ENCODE peak calls at places on chromosomes 12 and 14, in five cellular contexts. One of them, this sample, is unnamed.

GRCh38 chr14:95424533-95424932 is 91.9 kb downstream of the SYNE3 start:
- DNase-seq in cardiac fibroblast: peak; percentile 68
- DNase-seq in left lung: no peak
- DNase-seq in foreskin fibroblast: peak; percentile 70
- DNase-seq in gastrocnemius medialis: no peak
- DNase-seq in this sample: peak; percentile 80

GRCh38 chr12:125418902-125419564 is 353.8 kb downstream of the AACS start:
- DNase-seq in foreskin fibroblast: no peak
- DNase-seq in cardiac fibroblast: no peak
- DNase-seq in gastrocnemius medialis: no peak
- DNase-seq in left lung: no peak
- DNase-seq in this sample: no peak

GRCh38 chr12:40770781-40771180 is 78.5 kb downstream of the CNTN1 start:
- DNase-seq in foreskin fibroblast: no peak
- DNase-seq in left lung: no peak
- DNase-seq in gastrocnemius medialis: no peak
- DNase-seq in cardiac fibroblast: no peak
- DNase-seq in this sample: no peak

GRCh38 chr12:19036673-19037357 is 92.7 kb upstream of the PLEKHA5 start:
- DNase-seq in left lung: no peak
- DNase-seq in cardiac fibroblast: no peak
- DNase-seq in foreskin fibroblast: no peak
- DNase-seq in gastrocnemius medialis: no peak
- DNase-seq in this sample: peak; percentile 42

GRCh38 chr12:108304633-108305032 is 34.5 kb downstream of the CMKLR1 start:
- DNase-seq in gastrocnemius medialis: no peak
- DNase-seq in foreskin fibroblast: no peak
- DNase-seq in cardiac fibroblast: no peak
- DNase-seq in left lung: no peak
- DNase-seq in this sample: no peak

GRCh38 chr12:33628087-33628486 is 188.5 kb upstream of the SYT10 start:
- DNase-seq in cardiac fibroblast: no peak
- DNase-seq in foreskin fibroblast: no peak
- DNase-seq in left lung: no peak
- DNase-seq in gastrocnemius medialis: no peak
- DNase-seq in this sample: no peak

GRCh38 chr14:49303952-49304516 is 282.1 kb downstream of the RPS29 start:
- DNase-seq in gastrocnemius medialis: no peak
- DNase-seq in foreskin fibroblast: peak; percentile 9
- DNase-seq in cardiac fibroblast: peak; percentile 56
- DNase-seq in left lung: no peak
- DNase-seq in this sample: peak; percentile 25

GRCh38 chr14:58637391-58638230 is at the start of gene DACT1:
- DNase-seq in cardiac fibroblast: peak; percentile 74
- DNase-seq in foreskin fibroblast: peak; percentile 83
- DNase-seq in gastrocnemius medialis: peak; percentile 16
- DNase-seq in left lung: peak; percentile 75
- DNase-seq in this sample: peak; percentile 88

GRCh38 chr14:93033039-93033982 is 82.4 kb downstream of the ITPK1 start:
- DNase-seq in cardiac fibroblast: no peak
- DNase-seq in foreskin fibroblast: no peak
- DNase-seq in gastrocnemius medialis: no peak
- DNase-seq in left lung: no peak
- DNase-seq in this sample: no peak

GRCh38 chr14:32657081-32657480 is 281.6 kb upstream of the NPAS3 start:
- DNase-seq in left lung: peak; percentile 63
- DNase-seq in foreskin fibroblast: peak; percentile 75
- DNase-seq in cardiac fibroblast: peak; percentile 89
- DNase-seq in gastrocnemius medialis: peak; percentile 43
- DNase-seq in this sample: peak; percentile 82

GRCh38 chr12:12541782-12542181 is 20.9 kb downstream of the DUSP16 start:
- DNase-seq in gastrocnemius medialis: no peak
- DNase-seq in left lung: no peak
- DNase-seq in foreskin fibroblast: no peak
- DNase-seq in cardiac fibroblast: no peak
- DNase-seq in this sample: no peak

GRCh38 chr14:51691176-51691575 is 39.5 kb downstream of the FRMD6 start:
- DNase-seq in gastrocnemius medialis: no peak
- DNase-seq in left lung: no peak
- DNase-seq in cardiac fibroblast: peak; percentile 50
- DNase-seq in foreskin fibroblast: peak; percentile 51
- DNase-seq in this sample: peak; percentile 61

GRCh38 chr14:61026523-61026922 is 45.5 kb downstream of the SLC38A6 start:
- DNase-seq in foreskin fibroblast: no peak
- DNase-seq in gastrocnemius medialis: no peak
- DNase-seq in left lung: no peak
- DNase-seq in cardiac fibroblast: no peak
- DNase-seq in this sample: no peak

GRCh38 chr14:70808023-70808401 is 1.3 kb downstream of the MAP3K9 start:
- DNase-seq in left lung: peak; percentile 58
- DNase-seq in gastrocnemius medialis: no peak
- DNase-seq in cardiac fibroblast: no peak
- DNase-seq in foreskin fibroblast: no peak
- DNase-seq in this sample: no peak

GRCh38 chr12:7152818-7153217 is 22.6 kb downstream of the CLSTN3 start:
- DNase-seq in gastrocnemius medialis: no peak
- DNase-seq in cardiac fibroblast: no peak
- DNase-seq in foreskin fibroblast: no peak
- DNase-seq in left lung: no peak
- DNase-seq in this sample: no peak

GRCh38 chr12:110728628-110729027 is 14.1 kb downstream of the PPP1CC start:
- DNase-seq in cardiac fibroblast: no peak
- DNase-seq in gastrocnemius medialis: no peak
- DNase-seq in left lung: no peak
- DNase-seq in foreskin fibroblast: no peak
- DNase-seq in this sample: no peak

GRCh38 chr12:46261658-46262057 is 7.2 kb downstream of the SLC38A1 start:
- DNase-seq in gastrocnemius medialis: no peak
- DNase-seq in left lung: no peak
- DNase-seq in cardiac fibroblast: no peak
- DNase-seq in foreskin fibroblast: no peak
- DNase-seq in this sample: no peak

GRCh38 chr14:81178063-81178462 is 42.7 kb downstream of the GTF2A1 start:
- DNase-seq in cardiac fibroblast: no peak
- DNase-seq in gastrocnemius medialis: no peak
- DNase-seq in left lung: no peak
- DNase-seq in foreskin fibroblast: no peak
- DNase-seq in this sample: no peak

GRCh38 chr12:15152864-15153263 is 68.4 kb downstream of the RERG start:
- DNase-seq in foreskin fibroblast: peak; percentile 54
- DNase-seq in cardiac fibroblast: peak; percentile 70
- DNase-seq in left lung: no peak
- DNase-seq in gastrocnemius medialis: no peak
- DNase-seq in this sample: peak; percentile 27

GRCh38 chr12:124529595-124530276 is 37.7 kb downstream of the NCOR2 start:
- DNase-seq in left lung: no peak
- DNase-seq in cardiac fibroblast: no peak
- DNase-seq in gastrocnemius medialis: no peak
- DNase-seq in foreskin fibroblast: no peak
- DNase-seq in this sample: no peak

GRCh38 chr14:76908834-76909233 is 82.6 kb downstream of the LRRC74A start:
- DNase-seq in cardiac fibroblast: no peak
- DNase-seq in foreskin fibroblast: no peak
- DNase-seq in left lung: peak; percentile 59
- DNase-seq in gastrocnemius medialis: no peak
- DNase-seq in this sample: no peak

GRCh38 chr12:109679716-109680520 is 33.7 kb upstream of the FAM222A start:
- DNase-seq in foreskin fibroblast: no peak
- DNase-seq in left lung: no peak
- DNase-seq in cardiac fibroblast: no peak
- DNase-seq in gastrocnemius medialis: no peak
- DNase-seq in this sample: no peak

GRCh38 chr12:117125275-117125613 is 26.0 kb upstream of the TESC start:
- DNase-seq in cardiac fibroblast: no peak
- DNase-seq in foreskin fibroblast: peak; percentile 64
- DNase-seq in gastrocnemius medialis: no peak
- DNase-seq in left lung: no peak
- DNase-seq in this sample: no peak

GRCh38 chr12:52495385-52495784 is 2.3 kb upstream of the KRT6A start:
- DNase-seq in gastrocnemius medialis: no peak
- DNase-seq in cardiac fibroblast: peak; percentile 67
- DNase-seq in foreskin fibroblast: no peak
- DNase-seq in left lung: no peak
- DNase-seq in this sample: peak; percentile 2

GRCh38 chr14:60981626-60982455 is 796 bp downstream of the SLC38A6 start:
- DNase-seq in foreskin fibroblast: peak; percentile 90
- DNase-seq in gastrocnemius medialis: no peak
- DNase-seq in cardiac fibroblast: peak; percentile 81
- DNase-seq in left lung: no peak
- DNase-seq in this sample: peak; percentile 87

GRCh38 chr12:107344035-107344808 is 250.9 kb upstream of the CRY1 start:
- DNase-seq in left lung: no peak
- DNase-seq in gastrocnemius medialis: no peak
- DNase-seq in foreskin fibroblast: peak; percentile 75
- DNase-seq in cardiac fibroblast: peak; percentile 64
- DNase-seq in this sample: peak; percentile 58

GRCh38 chr14:75126121-75126544 is 715 bp downstream of the NEK9 start:
- DNase-seq in gastrocnemius medialis: no peak
- DNase-seq in foreskin fibroblast: peak; percentile 12
- DNase-seq in left lung: no peak
- DNase-seq in cardiac fibroblast: peak; percentile 21
- DNase-seq in this sample: no peak

GRCh38 chr14:55843718-55844403 is 263.9 kb downstream of the KTN1 start:
- DNase-seq in foreskin fibroblast: peak; percentile 41
- DNase-seq in left lung: no peak
- DNase-seq in gastrocnemius medialis: no peak
- DNase-seq in cardiac fibroblast: peak; percentile 39
- DNase-seq in this sample: peak; percentile 24

GRCh38 chr14:51562816-51563215 is 88.9 kb upstream of the FRMD6 start:
- DNase-seq in gastrocnemius medialis: no peak
- DNase-seq in foreskin fibroblast: peak; percentile 63
- DNase-seq in left lung: no peak
- DNase-seq in cardiac fibroblast: peak; percentile 61
- DNase-seq in this sample: no peak

GRCh38 chr14:104795781-104796681 is 483 bp upstream of the AKT1 start:
- DNase-seq in cardiac fibroblast: peak; percentile 33
- DNase-seq in gastrocnemius medialis: no peak
- DNase-seq in left lung: no peak
- DNase-seq in foreskin fibroblast: peak; percentile 82
- DNase-seq in this sample: no peak

GRCh38 chr14:104793703-104793959 is 1.9 kb downstream of the AKT1 start:
- DNase-seq in foreskin fibroblast: no peak
- DNase-seq in gastrocnemius medialis: no peak
- DNase-seq in cardiac fibroblast: no peak
- DNase-seq in left lung: no peak
- DNase-seq in this sample: no peak

GRCh38 chr14:104795468-104795780 is at the start of gene AKT1:
- DNase-seq in foreskin fibroblast: no peak
- DNase-seq in left lung: no peak
- DNase-seq in cardiac fibroblast: no peak
- DNase-seq in gastrocnemius medialis: no peak
- DNase-seq in this sample: no peak

GRCh38 chr14:104794099-104794498 is 1.4 kb downstream of the AKT1 start:
- DNase-seq in left lung: peak; percentile 79
- DNase-seq in gastrocnemius medialis: no peak
- DNase-seq in foreskin fibroblast: peak; percentile 84
- DNase-seq in cardiac fibroblast: peak; percentile 45
- DNase-seq in this sample: peak; percentile 58

GRCh38 chr14:104794641-104795467 is 694 bp downstream of the AKT1 start:
- DNase-seq in cardiac fibroblast: peak; percentile 43
- DNase-seq in gastrocnemius medialis: no peak
- DNase-seq in left lung: no peak
- DNase-seq in foreskin fibroblast: peak; percentile 67
- DNase-seq in this sample: peak; percentile 22
- TF ChIP-seq CTCF in cardiac fibroblast: no peak
- TF ChIP-seq CTCF in gastrocnemius medialis: no peak
- TF ChIP-seq CTCF in left lung: no peak
- TF ChIP-seq CTCF in foreskin fibroblast: no peak
- TF ChIP-seq CTCF in this sample: no peak

GRCh38 chr12:58917699-58918334 is 2.5 kb downstream of the LRIG3 start:
- DNase-seq in foreskin fibroblast: peak; percentile 43
- DNase-seq in gastrocnemius medialis: no peak
- DNase-seq in cardiac fibroblast: peak; percentile 18
- DNase-seq in left lung: no peak
- DNase-seq in this sample: no peak
- H3K4me3 ChIP-seq in foreskin fibroblast: peak overlapping the region; percentile 69
- H3K4me3 ChIP-seq in gastrocnemius medialis: peak overlapping the region; percentile 91
- H3K4me3 ChIP-seq in cardiac fibroblast: no peak overlapping the region
- H3K4me3 ChIP-seq in left lung: peak overlapping the region; percentile 66
- H3K4me3 ChIP-seq in this sample: peak overlapping the region; percentile 94

DNA sequence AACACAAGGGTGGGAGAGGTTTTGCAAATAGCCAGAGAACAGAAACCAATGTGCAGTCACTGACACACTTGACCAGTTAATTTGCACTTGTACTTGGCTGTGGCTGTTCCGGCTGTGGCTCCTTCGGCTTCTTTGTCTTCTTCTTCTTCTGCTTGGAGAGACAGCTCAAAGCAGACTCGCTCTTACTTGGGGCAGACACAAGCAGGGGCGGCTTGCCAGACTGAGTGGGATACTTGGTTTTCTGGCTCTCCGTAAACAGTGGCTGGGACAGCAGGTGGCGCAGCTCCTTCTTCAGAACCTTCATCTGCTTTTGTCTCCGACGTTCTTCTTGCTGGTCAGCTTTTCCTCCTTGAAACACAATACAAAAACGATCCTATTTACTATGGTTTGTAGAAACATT is 25.0 kb downstream of the OTUB2 start:
- DNase-seq in gastrocnemius medialis: no peak
- DNase-seq in foreskin fibroblast: peak; percentile 68
- DNase-seq in left lung: no peak
- DNase-seq in cardiac fibroblast: peak; percentile 56
- DNase-seq in this sample: peak; percentile 67
- TF ChIP-seq CTCF in gastrocnemius medialis: no peak
- TF ChIP-seq CTCF in foreskin fibroblast: peak; percentile 33
- TF ChIP-seq CTCF in left lung: no peak
- TF ChIP-seq CTCF in cardiac fibroblast: peak; percentile 51
- TF ChIP-seq CTCF in this sample: peak; percentile 61

DNA sequence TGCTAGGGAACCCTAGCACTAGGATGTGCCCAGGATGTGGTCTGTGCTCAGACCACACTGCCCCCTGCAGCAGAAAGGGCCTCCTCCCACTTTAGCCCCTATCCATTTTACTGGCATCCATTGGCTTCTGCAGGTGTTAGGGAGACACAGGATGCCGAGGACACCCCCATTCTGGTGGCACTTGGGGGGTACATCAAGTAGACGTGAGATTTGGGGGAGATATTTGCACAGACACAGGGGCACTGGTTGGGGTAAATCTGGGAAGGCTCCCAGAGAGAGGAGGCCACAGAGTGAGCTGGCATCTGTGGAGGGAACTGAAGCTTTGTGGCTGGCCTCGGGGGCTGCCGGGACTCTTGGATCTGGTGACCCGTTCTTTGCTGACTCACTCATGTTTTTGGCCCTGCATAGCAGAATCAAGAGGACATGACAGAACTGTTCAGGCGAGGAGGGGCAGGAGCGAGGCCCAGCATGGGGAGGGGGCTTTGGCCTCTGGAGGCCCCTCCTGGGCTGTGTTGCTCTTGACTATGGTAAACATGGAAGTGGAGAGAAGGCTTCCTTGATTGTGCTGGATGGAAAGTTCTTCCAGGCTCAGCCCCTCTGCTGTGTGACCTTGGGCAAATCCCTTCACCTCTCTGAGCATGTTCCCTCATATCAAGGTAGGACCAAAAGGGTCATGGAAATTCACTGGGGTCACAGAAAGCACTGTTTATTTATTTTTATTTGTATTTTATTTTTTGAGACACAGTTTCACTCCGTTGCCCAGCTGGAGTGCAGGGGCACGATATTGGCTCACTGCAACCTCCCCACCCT is 1.8 kb downstream of the PLBD2 start:
- DNase-seq in left lung: no peak
- DNase-seq in cardiac fibroblast: peak; percentile 21
- DNase-seq in gastrocnemius medialis: peak; percentile 37
- DNase-seq in foreskin fibroblast: peak; percentile 49
- DNase-seq in this sample: peak; percentile 3
- H3K4me3 ChIP-seq in left lung: no peak overlapping the region
- H3K4me3 ChIP-seq in cardiac fibroblast: peak overlapping the region; percentile 96
- H3K4me3 ChIP-seq in gastrocnemius medialis: peak overlapping the region; percentile 76
- H3K4me3 ChIP-seq in foreskin fibroblast: peak overlapping the region; percentile 94
- H3K4me3 ChIP-seq in this sample: peak overlapping the region; percentile 96